ENCODE peak calls at places on chromosome 10, in eight cellular contexts. U is psoas muscle, K is thyroid gland, Y is GM12878, H is upper lobe of right lung, J is ovary, T is SJSA1, M is IMR-90. F is an unnamed sample. For H3K36me3 and H3K4me1, the result is how much of the 10 kb centered on the place peaks cover.

GRCh38 chr10:107157071-107157470 is 7.4 kb downstream of the SORCS1 start:
- DNase-seq in U (no peak), K (no peak), Y (no peak), H (no peak), J (no peak), T (no peak), M (no peak), F (no peak)

GRCh38 chr10:127012071-127012768 is 107.0 kb downstream of the DOCK1 start:
- DNase-seq in U (no peak), K (no peak), Y (no peak), H (no peak), J (no peak), T (no peak), M (no peak), F (no peak)

GRCh38 chr10:129963831-129964501 is at the start of gene EBF3:
- DNase-seq in U (peak), K (peak), Y (no peak), H (no peak), J (peak), T (no peak), M (peak), F (no peak)

GRCh38 chr10:76251773-76252617 is 820.6 kb downstream of the LRMDA start:
- DNase-seq in U (no peak), K (no peak), Y (no peak), H (peak), J (peak), T (no peak), M (peak), F (no peak)

GRCh38 chr10:75018233-75018632 is 93.2 kb upstream of the SAMD8 start:
- DNase-seq in U (no peak), K (no peak), Y (no peak), H (no peak), J (no peak), T (no peak), M (no peak), F (no peak)

GRCh38 chr10:122176232-122176865 is 94.7 kb upstream of the BTBD16 start:
- DNase-seq in U (no peak), K (no peak), Y (no peak), H (no peak), J (no peak), T (no peak), M (peak), F (no peak)

GRCh38 chr10:30812018-30812851 is 182.7 kb upstream of the LYZL2 start:
- DNase-seq in U (no peak), K (peak), Y (no peak), H (no peak), J (peak), T (peak), M (peak), F (no peak)

GRCh38 chr10:86360657-86361056 is 5.9 kb downstream of the GRID1 start:
- DNase-seq in U (peak), K (no peak), Y (no peak), H (peak), J (no peak), T (no peak), M (no peak), F (no peak)

GRCh38 chr10:14389981-14390590 is 59.4 kb upstream of the FRMD4A start:
- DNase-seq in U (no peak), K (no peak), Y (peak), H (no peak), J (no peak), T (no peak), M (no peak), F (no peak)

GRCh38 chr10:822197-822596 is 109.3 kb downstream of the LARP4B start:
- DNase-seq in U (no peak), K (no peak), Y (no peak), H (no peak), J (no peak), T (no peak), M (no peak), F (no peak)
- H3K36me3 ChIP-seq in U (half or more), K (under half), Y (half or more), H (half or more), J (under half), T (half or more), M (half or more), F (under half)

GRCh38 chr10:5563237-5563961 is 38.6 kb downstream of the CALML3 start:
- DNase-seq in U (peak), K (no peak), Y (no peak), H (peak), J (no peak), T (no peak), M (no peak), F (no peak)

GRCh38 chr10:5565671-5566581 is 41.2 kb downstream of the CALML3 start:
- DNase-seq in U (peak), K (peak), Y (no peak), H (peak), J (peak), T (no peak), M (peak), F (no peak)

GRCh38 chr10:5563991-5564536 is 39.3 kb downstream of the CALML3 start:
- DNase-seq in U (peak), K (no peak), Y (no peak), H (peak), J (peak), T (peak), M (peak), F (no peak)

GRCh38 chr10:5565205-5565545 is 40.4 kb downstream of the CALML3 start:
- DNase-seq in U (peak), K (no peak), Y (no peak), H (peak), J (no peak), T (no peak), M (no peak), F (no peak)

DNA sequence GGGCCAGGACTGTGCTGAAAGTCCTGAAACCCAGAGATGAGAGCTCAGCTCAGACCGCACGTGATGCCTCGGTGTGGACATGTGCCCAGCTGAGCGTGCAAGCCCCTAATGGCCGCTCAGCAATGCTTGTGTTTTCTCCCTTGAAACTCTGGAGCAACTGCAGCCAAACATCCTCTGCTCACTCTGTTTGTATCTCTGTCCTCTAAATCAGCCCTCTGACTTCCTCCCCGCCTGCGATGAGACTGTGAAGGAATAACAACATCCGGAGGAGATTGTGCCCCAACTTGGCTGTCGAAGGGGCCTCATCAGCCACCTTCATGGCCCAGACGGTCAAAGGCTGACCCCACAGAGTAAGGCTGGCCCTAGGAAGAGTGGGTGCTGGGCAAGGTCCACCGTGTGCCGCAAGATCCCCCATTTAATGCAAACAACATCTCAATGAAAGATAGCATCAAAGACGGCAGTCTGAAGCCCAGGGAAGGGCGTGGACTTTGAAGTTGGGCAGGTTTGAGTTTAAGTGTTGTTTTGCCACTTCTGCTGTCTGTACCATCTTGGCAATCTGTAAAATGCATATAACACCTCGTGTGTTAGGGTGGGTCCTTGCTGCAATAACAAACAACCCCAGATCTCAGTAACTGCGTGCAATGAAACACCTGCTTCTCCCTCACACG is 39.9 kb downstream of the CALML3 start:
- DNase-seq in U (peak), K (no peak), Y (no peak), H (peak), J (no peak), T (no peak), M (no peak), F (no peak)
- H3K4me1 ChIP-seq in U (under half), K (under half), Y (under half), H (under half), J (under half), T (under half), M (under half), F (under half)

GRCh38 chr10:48614481-48615383 is 9.9 kb upstream of the ARHGAP22 start:
- DNase-seq in U (no peak), K (no peak), Y (peak), H (no peak), J (no peak), T (no peak), M (peak), F (no peak)
- H3K27ac ChIP-seq in U (no peak), K (no peak), Y (peak), H (no peak), J (no peak), T (no peak), M (no peak), F (no peak)

GRCh38 chr10:101694674-101695403 is at the start of gene FBXW4:
- DNase-seq in U (peak), K (peak), Y (no peak), H (peak), J (peak), T (peak), M (peak), F (no peak)

GRCh38 chr10:101694056-101694673 is 805 bp downstream of the FBXW4 start:
- DNase-seq in U (peak), K (peak), Y (no peak), H (peak), J (peak), T (peak), M (peak), F (no peak)

GRCh38 chr10:101690461-101690860 is 4.5 kb downstream of the FBXW4 start:
- DNase-seq in U (no peak), K (no peak), Y (no peak), H (no peak), J (no peak), T (no peak), M (no peak), F (no peak)

GRCh38 chr10:101693701-101694055 is 1.3 kb downstream of the FBXW4 start:
- DNase-seq in U (no peak), K (peak), Y (no peak), H (no peak), J (no peak), T (peak), M (peak), F (no peak)

GRCh38 chr10:101691081-101691480 is 3.9 kb downstream of the FBXW4 start:
- DNase-seq in U (no peak), K (peak), Y (no peak), H (no peak), J (no peak), T (no peak), M (no peak), F (no peak)
- H3K36me3 ChIP-seq in U (under half), K (under half), Y (under half), H (under half), J (under half), T (under half), M (under half), F (under half)

GRCh38 chr10:60186315-60187071 is 203.2 kb downstream of the ANK3 start:
- DNase-seq in U (peak), K (no peak), Y (no peak), H (no peak), J (no peak), T (no peak), M (peak), F (no peak)
- H3K4me1 ChIP-seq in U (under half), K (under half), Y (under half), H (under half), J (under half), T (under half), M (under half), F (under half)

GRCh38 chr10:17115683-17116082 is 13.9 kb downstream of the CUBN start:
- DNase-seq in U (no peak), K (no peak), Y (no peak), H (no peak), J (no peak), T (no peak), M (peak), F (no peak)
- H3K27ac ChIP-seq in U (no peak), K (no peak), Y (no peak), H (no peak), J (no peak), T (no peak), M (no peak), F (no peak)

GRCh38 chr10:113912582-113912981 is 58.1 kb downstream of the NHLRC2 start:
- DNase-seq in U (no peak), K (no peak), Y (no peak), H (no peak), J (no peak), T (no peak), M (no peak), F (no peak)
- H3K36me3 ChIP-seq in U (half or more), K (under half), Y (under half), H (under half), J (under half), T (under half), M (under half), F (under half)

F was measured in iPS DF 6.9.